ENCODE peak calls at places on chromosomes 11 and 22, in six cellular contexts. V, U, M, I, T and K are unnamed samples.

GRCh38 chr22:44337658-44338004 is 24.9 kb upstream of the SHISAL1 start:
- DNase-seq in V (peak), U (no peak), M (no peak), I (peak), T (no peak), K (peak)

GRCh38 chr22:50656122-50657070 is 16.2 kb upstream of the SHANK3 start:
- DNase-seq in V (no peak), U (peak), M (no peak), I (peak), T (no peak), K (peak)

GRCh38 chr11:24697722-24698121 is 200.9 kb downstream of the LUZP2 start:
- DNase-seq in V (no peak), U (no peak), M (peak), I (peak), T (no peak), K (no peak)

GRCh38 chr22:37254867-37255233 is 10.8 kb upstream of the RAC2 start:
- DNase-seq in V (no peak), U (no peak), M (peak), I (peak), T (no peak), K (no peak)

GRCh38 chr11:66264893-66265292 is 3.5 kb upstream of the RAB1B start:
- DNase-seq in V (peak), U (no peak), M (no peak), I (no peak), T (no peak), K (peak)

GRCh38 chr11:134038897-134039470 is 29.9 kb upstream of the JAM3 start:
- DNase-seq in V (no peak), U (no peak), M (no peak), I (no peak), T (no peak), K (no peak)

GRCh38 chr11:68028802-68029475 is 1.5 kb upstream of the NDUFS8 start:
- DNase-seq in V (no peak), U (no peak), M (no peak), I (peak), T (no peak), K (no peak)

GRCh38 chr11:8928981-8929615 is 3.6 kb downstream of the C11orf16 start:
- DNase-seq in V (no peak), U (no peak), M (no peak), I (no peak), T (no peak), K (no peak)

GRCh38 chr11:75428989-75429640 is 3.9 kb downstream of the KLHL35 start:
- DNase-seq in V (no peak), U (no peak), M (no peak), I (no peak), T (no peak), K (no peak)

GRCh38 chr22:45237065-45237990 is 3.4 kb downstream of the KIAA0930 start:
- DNase-seq in V (no peak), U (no peak), M (no peak), I (no peak), T (no peak), K (no peak)

GRCh38 chr11:10906521-10906920 is 48.7 kb upstream of the ZBED5 start:
- DNase-seq in V (no peak), U (no peak), M (peak), I (peak), T (no peak), K (no peak)

GRCh38 chr22:47627561-47628253 is 865.3 kb downstream of the TBC1D22A start:
- DNase-seq in V (no peak), U (no peak), M (no peak), I (no peak), T (no peak), K (no peak)

GRCh38 chr11:18384157-18384641 is 10.2 kb upstream of the LDHA start:
- DNase-seq in V (peak), U (no peak), M (peak), I (peak), T (peak), K (no peak)

GRCh38 chr11:62505112-62505783 is 41.4 kb downstream of the AHNAK start:
- DNase-seq in V (no peak), U (no peak), M (no peak), I (no peak), T (peak), K (peak)

GRCh38 chr11:118437046-118437735 is 899 bp downstream of the KMT2A start:
- DNase-seq in V (no peak), U (peak), M (no peak), I (no peak), T (peak), K (peak)

GRCh38 chr11:35485656-35486318 is 39.6 kb downstream of the PAMR1 start:
- DNase-seq in V (peak), U (peak), M (peak), I (peak), T (peak), K (peak)

GRCh38 chr11:88818978-88819377 is 246.8 kb downstream of the GRM5 start:
- DNase-seq in V (no peak), U (no peak), M (no peak), I (no peak), T (no peak), K (no peak)

GRCh38 chr11:58770627-58771457 is 39.1 kb upstream of the GLYAT start:
- DNase-seq in V (no peak), U (no peak), M (no peak), I (no peak), T (no peak), K (no peak)

GRCh38 chr22:43148581-43148980 is 2.8 kb upstream of the TSPO start:
- DNase-seq in V (no peak), U (no peak), M (no peak), I (no peak), T (no peak), K (no peak)

GRCh38 chr11:65295001-65295400 is 19.7 kb upstream of the CDC42EP2 start:
- DNase-seq in V (no peak), U (no peak), M (no peak), I (no peak), T (no peak), K (no peak)

GRCh38 chr11:1351278-1351937 is 38.3 kb upstream of the BRSK2 start:
- DNase-seq in V (no peak), U (no peak), M (no peak), I (no peak), T (no peak), K (peak)

GRCh38 chr11:107778839-107779517 is 67.1 kb upstream of the SLN start:
- DNase-seq in V (no peak), U (no peak), M (no peak), I (no peak), T (no peak), K (no peak)

GRCh38 chr11:60974726-60975125 is 3.2 kb downstream of the CD6 start:
- DNase-seq in V (no peak), U (no peak), M (no peak), I (no peak), T (no peak), K (no peak)

GRCh38 chr11:14362613-14363012 is 3.6 kb upstream of the RRAS2 start:
- DNase-seq in V (no peak), U (no peak), M (no peak), I (no peak), T (no peak), K (no peak)

GRCh38 chr11:128867277-128867676 is at the start of gene KCNJ1:
- DNase-seq in V (no peak), U (no peak), M (no peak), I (no peak), T (no peak), K (no peak)

GRCh38 chr11:33291004-33291777 is 34.0 kb downstream of the HIPK3 start:
- DNase-seq in V (no peak), U (no peak), M (no peak), I (peak), T (no peak), K (no peak)

GRCh38 chr11:27317751-27318150 is 45.3 kb downstream of the CCDC34 start:
- DNase-seq in V (no peak), U (no peak), M (no peak), I (peak), T (no peak), K (peak)

GRCh38 chr11:127627629-127628462 is 627.3 kb upstream of the KIRREL3 start:
- DNase-seq in V (no peak), U (no peak), M (peak), I (no peak), T (peak), K (no peak)

GRCh38 chr11:121521145-121522042 is 68.6 kb upstream of the SORL1-AS1 start:
- DNase-seq in V (no peak), U (no peak), M (no peak), I (no peak), T (no peak), K (no peak)

GRCh38 chr11:86869966-86870570 is 69.7 kb downstream of the PRSS23 start:
- DNase-seq in V (peak), U (no peak), M (no peak), I (peak), T (peak), K (peak)

GRCh38 chr11:102981324-102981910 is 25.9 kb upstream of the MMP13 start:
- DNase-seq in V (no peak), U (no peak), M (no peak), I (no peak), T (no peak), K (no peak)

GRCh38 chr11:118028626-118029025 is 42.4 kb downstream of the IL10RA start:
- DNase-seq in V (no peak), U (no peak), M (no peak), I (no peak), T (no peak), K (no peak)

GRCh38 chr11:47564933-47565339 is 463 bp upstream of the PTPMT1 start:
- DNase-seq in V (no peak), U (no peak), M (no peak), I (no peak), T (no peak), K (no peak)

GRCh38 chr22:44701824-44702478 is at the start of gene PRR5:
- DNase-seq in V (peak), U (peak), M (no peak), I (peak), T (peak), K (peak)

GRCh38 chr11:94576306-94576705 is 9.1 kb downstream of the PIWIL4 start:
- DNase-seq in V (no peak), U (no peak), M (no peak), I (no peak), T (no peak), K (no peak)

DNA sequence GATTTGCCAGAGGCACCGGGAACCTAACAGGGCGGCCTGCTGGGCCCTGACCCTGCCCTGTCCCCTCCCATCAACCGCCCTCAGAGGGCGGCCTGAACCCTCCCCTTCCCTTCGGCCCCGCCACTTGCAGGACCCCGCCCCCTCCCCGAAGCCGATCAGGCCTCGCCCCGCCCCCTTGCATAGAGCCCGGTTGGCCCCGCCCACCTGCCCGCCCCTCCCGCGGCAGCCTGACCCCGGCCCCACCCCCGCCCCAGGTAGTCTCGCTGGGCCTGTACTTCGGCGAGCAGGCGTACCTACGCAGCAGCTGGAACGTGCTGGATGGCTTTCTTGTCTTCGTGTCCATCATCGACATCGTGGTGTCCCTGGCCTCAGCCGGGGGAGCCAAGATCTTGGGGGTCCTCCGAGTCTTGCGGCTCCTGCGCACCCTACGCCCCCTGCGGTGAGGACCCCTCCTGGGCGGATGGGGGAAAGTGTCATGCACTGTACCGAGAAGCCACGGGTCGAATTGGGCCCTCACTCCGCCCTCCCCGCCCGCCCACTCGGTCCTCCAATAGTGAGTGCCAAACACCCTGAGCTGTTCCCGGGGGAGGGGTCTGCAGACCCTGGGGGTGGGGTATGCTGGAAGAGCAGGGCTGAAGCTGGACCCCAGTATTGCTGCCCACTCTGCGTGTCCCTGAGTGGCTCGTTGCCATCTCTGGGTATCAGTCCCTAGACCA is 94.1 kb downstream of the CACNA1I start:
- DNase-seq in V (no peak), U (no peak), M (no peak), I (no peak), T (peak), K (peak)
- H3K4me3 ChIP-seq in V (peak), U (no peak), M (no peak), I (no peak), T (no peak), K (peak)

DNA sequence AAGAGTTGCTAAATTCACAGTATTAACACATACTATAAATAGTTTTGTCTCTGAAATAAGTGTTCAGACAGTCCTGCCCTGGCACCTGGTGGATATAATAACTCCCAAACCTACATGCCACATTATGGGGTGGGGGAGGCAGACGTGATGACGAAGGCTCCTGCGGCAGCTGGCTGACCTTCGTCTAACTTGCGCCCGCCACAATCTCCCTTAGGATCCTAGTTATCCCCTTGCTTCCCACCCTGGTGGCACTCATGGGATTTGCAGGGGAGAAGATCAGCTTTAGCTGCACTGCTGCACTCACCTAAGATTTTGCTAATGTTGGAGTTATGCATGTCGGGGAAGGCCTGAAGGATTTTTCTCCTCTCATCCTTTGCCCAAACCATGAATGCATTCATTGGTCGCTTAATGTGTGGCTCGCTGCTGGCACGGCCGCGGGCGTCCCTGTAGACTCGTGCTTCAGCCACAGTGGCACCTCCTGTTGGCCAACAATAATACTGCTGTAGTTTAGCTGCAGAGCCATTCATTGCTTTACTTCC is 367.6 kb downstream of the SOX6 start:
- DNase-seq in V (no peak), U (no peak), M (no peak), I (no peak), T (no peak), K (peak)
- H3K4me3 ChIP-seq in V (no peak), U (no peak), M (no peak), I (no peak), T (no peak), K (no peak)

DNA sequence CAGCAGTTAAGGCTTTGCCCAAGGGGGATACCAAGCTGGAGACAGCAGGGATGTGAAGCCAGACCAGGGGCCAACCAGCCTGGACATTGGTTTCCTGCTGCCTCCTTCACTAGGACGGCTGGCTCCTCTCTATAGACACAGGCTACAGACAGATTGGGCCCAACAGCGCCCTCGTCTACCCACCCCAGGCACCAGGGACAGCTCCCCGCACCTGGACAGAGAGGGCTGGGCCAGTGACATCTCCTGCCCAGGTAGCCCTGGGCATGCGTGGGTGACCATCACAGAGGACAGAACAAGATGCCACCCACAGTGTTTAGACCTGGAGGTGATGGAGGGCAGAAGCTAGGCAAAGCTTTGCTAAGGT is 1.2 kb downstream of the DKK3 start:
- DNase-seq in V (no peak), U (no peak), M (no peak), I (no peak), T (no peak), K (peak)
- H3K4me3 ChIP-seq in V (peak), U (peak), M (no peak), I (peak), T (no peak), K (no peak)

GRCh38 chr22:31289335-31289734 is 3.0 kb downstream of the PIK3IP1 start:
- DNase-seq in V (peak), U (no peak), M (no peak), I (no peak), T (peak), K (no peak)

GRCh38 chr22:31287818-31288495 is 4.3 kb downstream of the PIK3IP1 start:
- DNase-seq in V (no peak), U (no peak), M (no peak), I (no peak), T (no peak), K (no peak)

GRCh38 chr22:31286360-31287255 is 5.7 kb downstream of the PIK3IP1 start:
- DNase-seq in V (no peak), U (no peak), M (no peak), I (no peak), T (peak), K (no peak)

GRCh38 chr22:31290494-31291402 is 1.5 kb downstream of the PIK3IP1 start:
- DNase-seq in V (peak), U (peak), M (peak), I (peak), T (peak), K (peak)

DNA sequence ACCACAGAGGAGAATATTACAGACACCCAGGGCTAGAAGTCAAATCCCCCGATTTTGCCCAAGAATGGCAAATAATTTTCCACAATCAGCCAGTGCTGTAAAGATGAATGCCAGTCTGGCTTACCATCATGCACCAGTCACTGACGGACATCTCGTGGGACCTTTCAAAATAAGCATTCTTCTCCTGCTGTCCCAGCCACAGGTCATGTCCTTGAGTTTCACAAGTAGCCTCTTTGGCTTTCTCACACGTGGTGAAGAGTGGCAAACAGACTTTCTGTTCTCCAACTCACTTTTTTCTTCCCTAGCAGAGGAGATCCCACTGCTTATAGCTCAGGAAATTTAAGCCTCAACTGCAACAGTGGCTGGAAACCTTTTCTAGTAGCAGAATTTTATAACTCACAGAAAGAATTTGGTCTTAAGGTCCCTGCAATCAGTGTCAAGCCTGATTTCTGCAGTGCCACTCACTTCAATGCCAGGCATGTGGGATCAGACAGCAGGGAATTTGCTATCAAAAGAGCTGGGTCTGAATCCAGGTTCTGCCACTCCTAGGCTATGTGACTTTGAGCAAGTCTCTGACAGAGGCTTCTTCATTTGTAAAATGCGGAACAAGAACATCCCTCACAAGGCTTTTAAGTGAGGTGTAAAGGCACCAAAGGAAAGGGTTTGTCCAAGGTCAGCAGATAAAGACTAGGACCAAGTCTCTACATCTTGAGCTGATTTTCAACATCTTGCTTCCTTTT is 3.6 kb downstream of the PIK3IP1 start:
- DNase-seq in V (no peak), U (no peak), M (no peak), I (no peak), T (no peak), K (no peak)
- H3K4me3 ChIP-seq in V (peak), U (peak), M (no peak), I (no peak), T (no peak), K (no peak)

DNA sequence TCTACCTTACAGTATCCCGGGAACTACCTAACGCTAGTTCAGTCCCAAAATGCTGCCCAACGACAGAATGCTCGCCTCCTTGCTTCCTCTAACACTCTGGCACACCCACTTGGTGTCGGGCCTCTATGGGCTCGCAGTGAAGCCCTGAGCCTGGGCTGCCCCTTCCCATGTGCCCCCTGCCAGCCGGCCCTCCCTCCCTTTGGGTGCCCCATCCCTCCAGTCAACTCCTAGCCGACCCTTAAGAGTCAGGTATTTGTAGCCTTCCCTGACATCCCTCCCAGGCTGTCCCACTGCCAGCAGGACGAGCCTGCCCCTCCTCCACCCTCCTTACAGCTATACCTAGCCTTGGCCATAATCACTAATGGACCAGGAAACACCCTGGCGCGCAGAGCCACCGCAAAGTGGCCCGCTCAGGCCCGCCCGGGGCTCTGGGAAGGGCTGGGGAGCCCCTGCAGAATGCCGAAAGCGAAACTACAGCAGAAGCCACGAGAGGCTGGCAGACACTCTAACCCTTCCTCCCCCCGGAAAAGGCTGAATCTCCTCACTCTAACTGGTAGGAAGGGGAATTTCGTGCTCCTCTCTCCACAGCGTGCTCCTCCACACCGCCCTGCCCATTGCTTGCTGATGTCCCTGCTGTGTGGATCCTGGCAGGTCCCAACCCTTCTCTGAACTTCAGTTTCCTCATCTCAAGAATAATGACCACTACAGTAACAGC is 8.2 kb downstream of the CBX7 start:
- DNase-seq in V (peak), U (peak), M (no peak), I (peak), T (peak), K (peak)
- H3K4me3 ChIP-seq in V (peak), U (peak), M (peak), I (peak), T (peak), K (peak)

GRCh38 chr11:63532150-63532549 is 4.5 kb upstream of the PLAAT4 start:
- DNase-seq in V (no peak), U (no peak), M (no peak), I (no peak), T (no peak), K (no peak)
- H3K4me3 ChIP-seq in V (no peak), U (no peak), M (no peak), I (no peak), T (no peak), K (no peak)

GRCh38 chr22:32805586-32805881 is 4.0 kb downstream of the TIMP3 start:
- DNase-seq in V (no peak), U (no peak), M (no peak), I (no peak), T (no peak), K (no peak)
- H3K4me3 ChIP-seq in V (peak), U (peak), M (peak), I (no peak), T (no peak), K (no peak)